ENCODE peak calls at places on chromosome 17, in nine cellular contexts. S is RWPE1; C is cardiac fibroblast; X is stimulated activated CD8-positive, alpha-beta memory T cell treated with anti-CD3 and anti-CD28 coated beads, Interleukin-4, amount 100 ng/mL, for 4 hours; G is IMR-90; U is H54; B is COR-L47; P is GM23338; Y is stimulated activated CD4-positive, alpha-beta T cell treated with anti-CD3 and anti-CD28 coated beads, Interleukin-1b, Interleukin-23, amount 100 ng/mL, for 24 hours. Z is an unnamed sample.

GRCh38 chr17:33667052-33667509 is 374.0 kb upstream of the ASIC2 start:
- DNase-seq in Y (no peak), G (no peak), B (no peak), C (no peak), X (no peak), U (peak), S (peak), P (no peak), Z (no peak)

GRCh38 chr17:2844386-2844785 is 48.1 kb downstream of the RAP1GAP2 start:
- DNase-seq in U (no peak), C (no peak), G (peak), X (no peak), B (peak), S (no peak), P (peak), Y (no peak), Z (no peak)

GRCh38 chr17:82927661-82928601 is 88.1 kb upstream of the ZNF750 start:
- DNase-seq in Y (no peak), G (no peak), X (no peak), C (no peak), S (no peak), P (no peak), U (no peak), B (no peak), Z (no peak)

GRCh38 chr17:81176656-81177055 is 10.6 kb upstream of the AATK start:
- DNase-seq in S (no peak), B (no peak), C (peak), U (no peak), Y (no peak), P (no peak), X (no peak), G (peak), Z (no peak)

GRCh38 chr17:2084766-2085647 is 30.1 kb downstream of the HIC1 start:
- DNase-seq in S (peak), G (peak), C (peak), X (no peak), B (no peak), U (no peak), P (no peak), Y (no peak), Z (no peak)

GRCh38 chr17:43817826-43818225 is 15.1 kb downstream of the MPP3 start:
- DNase-seq in Y (no peak), U (no peak), P (no peak), X (no peak), G (no peak), C (no peak), S (no peak), B (no peak), Z (no peak)

GRCh38 chr17:62984801-62985200 is 18.8 kb downstream of the TANC2 start:
- DNase-seq in S (no peak), C (peak), B (no peak), Y (no peak), X (no peak), U (no peak), G (no peak), P (no peak), Z (no peak)

GRCh38 chr17:76995352-76996105 is 127.3 kb downstream of the MGAT5B start:
- DNase-seq in C (no peak), X (no peak), G (no peak), Y (no peak), S (no peak), B (peak), U (no peak), P (peak), Z (no peak)

Z was measured in omental fat pad.